ENCODE peak calls at places on chromosome 19, in four cellular contexts. H is keratinocyte; R is spleen; Y is effector memory CD4-positive, alpha-beta T cell. M is an unnamed sample.

GRCh38 chr19:48631254-48631653 is 5.9 kb downstream of the DBP start:
- DNase-seq in H (no peak), R (no peak), Y (no peak), M (no peak)

GRCh38 chr19:52224211-52224610 is 34.4 kb downstream of the PPP2R1A start:
- DNase-seq in H (no peak), R (no peak), Y (no peak), M (no peak)

GRCh38 chr19:8611890-8612806 is 1.6 kb upstream of the ADAMTS10 start:
- DNase-seq in H (no peak), R (no peak), Y (no peak), M (no peak)

GRCh38 chr19:57050863-57051262 is 68.9 kb upstream of the USP29 start:
- DNase-seq in H (no peak), R (no peak), Y (no peak), M (no peak)

GRCh38 chr19:47587295-47587694 is 14.3 kb upstream of the ZNF541 start:
- DNase-seq in H (no peak), R (no peak), Y (no peak), M (no peak)

GRCh38 chr19:57338798-57339378 is 12.2 kb upstream of the ZNF304 start:
- DNase-seq in H (no peak), R (no peak), Y (no peak), M (no peak)

GRCh38 chr19:38070573-38070972 is 153.4 kb downstream of the DPF1 start:
- DNase-seq in H (peak; percentile 17), R (no peak), Y (no peak), M (no peak)

GRCh38 chr19:1592023-1592754 is 476 bp downstream of the MBD3 start:
- DNase-seq in H (peak; percentile 59), R (peak; percentile 96), Y (peak; percentile 75), M (peak; percentile 76)

GRCh38 chr19:58227964-58228583 is 640 bp upstream of the ZNF544 start:
- DNase-seq in H (no peak), R (no peak), Y (no peak), M (no peak)

GRCh38 chr19:37304884-37305255 is 66.0 kb upstream of the ZNF527 start:
- DNase-seq in H (no peak), R (no peak), Y (no peak), M (no peak)

GRCh38 chr19:566403-566802 is 6.0 kb upstream of the BSG start:
- DNase-seq in H (no peak), R (no peak), Y (no peak), M (no peak)

GRCh38 chr19:1229837-1230584 is 7.8 kb downstream of the CBARP start:
- DNase-seq in H (no peak), R (no peak), Y (no peak), M (no peak)

GRCh38 chr19:38267780-38268430 is 3.5 kb downstream of the SPINT2 start:
- DNase-seq in H (no peak), R (no peak), Y (no peak), M (no peak)

GRCh38 chr19:13302521-13303270 is 152.5 kb downstream of the IER2 start:
- DNase-seq in H (no peak), R (no peak), Y (no peak), M (no peak)

GRCh38 chr19:7372810-7373209 is 24.1 kb downstream of the ARHGEF18 start:
- DNase-seq in H (no peak), R (no peak), Y (no peak), M (no peak)
- H3K4me3 ChIP-seq in H (no peak overlapping the region), R (no peak overlapping the region), Y (no peak overlapping the region), M (no peak overlapping the region)

DNA sequence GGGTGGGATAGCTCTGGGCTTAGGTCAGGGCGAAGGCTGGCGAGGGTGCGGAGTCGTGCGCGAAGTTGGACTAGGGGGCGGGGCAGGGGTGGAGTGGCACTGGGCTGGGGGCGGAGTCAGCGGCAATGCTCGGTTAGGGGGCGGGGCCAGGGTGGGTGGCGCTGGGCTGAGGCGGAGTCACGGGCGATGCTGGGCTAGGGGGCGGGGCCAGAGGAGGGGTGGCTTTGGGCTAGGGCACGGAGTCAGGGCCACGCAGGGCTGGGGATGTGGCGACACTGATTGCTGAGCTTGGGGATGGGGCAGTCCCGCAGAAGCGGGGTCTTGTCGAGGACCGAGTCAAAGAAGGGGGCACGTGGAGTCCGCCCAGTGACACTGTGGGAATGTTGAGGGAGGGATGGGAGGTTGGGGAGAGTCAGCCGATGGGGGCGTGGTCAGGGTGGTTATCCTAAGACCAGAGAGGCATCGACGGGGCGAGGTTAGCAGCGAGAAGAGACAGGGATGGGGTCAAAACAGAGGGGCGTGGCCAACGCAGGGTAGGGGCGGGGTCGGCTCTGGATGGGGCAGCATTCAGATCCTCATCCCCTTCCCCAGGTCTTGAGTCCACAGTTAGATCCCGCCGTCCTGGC is 8.7 kb downstream of the HOMER3 start:
- DNase-seq in H (no peak), R (peak; percentile 94), Y (peak; percentile 79), M (peak; percentile 67)
- H3K27ac ChIP-seq in H (no peak overlapping the region), R (no peak overlapping the region), Y (no peak overlapping the region), M (peak overlapping the region; percentile 58)

GRCh38 chr19:31908486-31909255 is 436.7 kb upstream of the ZNF507 start:
- DNase-seq in H (no peak), R (no peak), Y (no peak), M (no peak)

GRCh38 chr19:31911577-31911976 is 433.8 kb upstream of the ZNF507 start:
- DNase-seq in H (no peak), R (no peak), Y (no peak), M (no peak)

GRCh38 chr19:31913103-31913710 is 432.2 kb upstream of the ZNF507 start:
- DNase-seq in H (no peak), R (no peak), Y (no peak), M (no peak)
- H3K4me1 ChIP-seq in H (no peaks in the 10 kb centered on the region), R (no peaks in the 10 kb centered on the region), Y (no peaks in the 10 kb centered on the region), M (no peaks in the 10 kb centered on the region)

GRCh38 chr19:6801397-6802086 is 29.0 kb downstream of the VAV1 start:
- DNase-seq in H (no peak), R (peak; percentile 96), Y (peak; percentile 70), M (no peak)
- H3K4me3 ChIP-seq in H (no peak overlapping the region), R (peak overlapping the region; percentile 47), Y (peak overlapping the region; percentile 49), M (no peak overlapping the region)

GRCh38 chr19:18433735-18434398 is 4.1 kb downstream of the ISYNA1 start:
- DNase-seq in H (no peak), R (peak; percentile 85), Y (no peak), M (no peak)
- H3K27ac ChIP-seq in H (no peak overlapping the region), R (peak overlapping the region; percentile 76), Y (no peak overlapping the region), M (peak overlapping the region; percentile 67)

GRCh38 chr19:28425431-28425931 is 787.5 kb downstream of the UQCRFS1 start:
- DNase-seq in H (no peak), R (no peak), Y (no peak), M (no peak)

GRCh38 chr19:28426110-28426901 is 786.6 kb downstream of the UQCRFS1 start:
- DNase-seq in H (no peak), R (no peak), Y (no peak), M (no peak)

GRCh38 chr19:28424041-28424440 is 788.9 kb downstream of the UQCRFS1 start:
- DNase-seq in H (no peak), R (no peak), Y (no peak), M (no peak)

GRCh38 chr19:28422791-28423650 is 789.9 kb downstream of the UQCRFS1 start:
- DNase-seq in H (no peak), R (no peak), Y (no peak), M (no peak)

GRCh38 chr19:28424662-28425430 is 788.1 kb downstream of the UQCRFS1 start:
- DNase-seq in H (no peak), R (no peak), Y (no peak), M (no peak)
- H3K4me1 ChIP-seq in H (no peaks in the 10 kb centered on the region), R (no peaks in the 10 kb centered on the region), Y (no peaks in the 10 kb centered on the region), M (no peaks in the 10 kb centered on the region)

DNA sequence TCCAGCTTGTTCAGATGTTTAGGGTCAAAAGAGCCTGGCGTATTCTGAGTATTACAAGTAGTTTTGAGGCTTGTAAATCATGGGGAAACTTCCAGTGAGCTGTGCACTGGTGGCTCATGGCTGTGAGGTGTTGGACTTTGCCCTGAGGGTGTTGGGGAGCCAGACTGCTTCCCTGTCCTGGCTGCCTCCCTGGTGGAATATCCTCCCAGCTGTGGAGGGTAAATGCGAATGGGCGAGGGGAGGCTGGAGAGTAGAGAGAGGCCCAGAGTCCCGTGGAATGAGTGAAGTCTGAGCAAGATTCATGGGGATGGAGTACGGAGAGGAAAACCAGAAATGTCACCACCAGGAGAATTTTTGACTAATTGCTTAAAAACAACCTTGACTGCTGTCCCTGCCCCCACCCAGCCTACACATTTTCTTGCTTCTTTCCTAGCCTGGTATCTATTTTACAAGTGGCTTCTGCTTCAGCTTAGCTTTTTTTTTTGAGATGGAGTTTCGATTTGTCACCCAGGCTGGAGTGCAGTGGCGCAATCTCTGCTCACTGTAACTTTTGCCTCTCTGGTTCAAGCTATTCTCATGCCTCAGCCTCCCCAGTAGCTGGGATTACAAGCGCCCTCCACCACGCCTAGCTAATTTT is 3.7 kb downstream of the SNRPA start:
- DNase-seq in H (no peak), R (no peak), Y (no peak), M (no peak)
- H3K4me3 ChIP-seq in H (no peak overlapping the region), R (peak overlapping the region; percentile 22), Y (peak overlapping the region; percentile 13), M (peak overlapping the region; percentile 1)

GRCh38 chr19:17909017-17909732 is 23.6 kb upstream of the CCDC124 start:
- DNase-seq in H (no peak), R (no peak), Y (no peak), M (no peak)
- H3K27ac ChIP-seq in H (no peak overlapping the region), R (no peak overlapping the region), Y (no peak overlapping the region), M (no peak overlapping the region)

M was measured in tibial nerve.